ENCODE peak calls at places on chromosomes 5 and 9, in six cellular contexts. V, B, R, U, N and E are unnamed samples.

GRCh38 chr5:64214152-64214551 is 48.5 kb downstream of the RNF180 start:
- DNase-seq in V (no peak), B (no peak), R (no peak), U (no peak), N (no peak), E (no peak)

GRCh38 chr5:180977852-180978251 is 10.8 kb upstream of the BTNL3 start:
- DNase-seq in V (no peak), B (no peak), R (no peak), U (no peak), N (no peak), E (no peak)

GRCh38 chr5:158819840-158820620 is 279.7 kb downstream of the EBF1 start:
- DNase-seq in V (peak; percentile 1), B (no peak), R (peak; percentile 34), U (peak; percentile 75), N (no peak), E (no peak)

GRCh38 chr5:124040799-124041198 is 528.8 kb downstream of the CSNK1G3 start:
- DNase-seq in V (no peak), B (no peak), R (no peak), U (no peak), N (no peak), E (no peak)

GRCh38 chr5:7214906-7215416 is 181.0 kb upstream of the ADCY2 start:
- DNase-seq in V (no peak), B (no peak), R (no peak), U (no peak), N (no peak), E (no peak)

GRCh38 chr5:151126199-151126645 is 31.4 kb downstream of the ANXA6 start:
- DNase-seq in V (peak; percentile 9), B (peak; percentile 76), R (peak; percentile 75), U (peak; percentile 90), N (peak; percentile 55), E (peak; percentile 62)

GRCh38 chr5:34709861-34710673 is 53.9 kb downstream of the RAI14 start:
- DNase-seq in V (no peak), B (no peak), R (peak; percentile 92), U (no peak), N (no peak), E (no peak)

GRCh38 chr5:103513696-103514095 is 48.9 kb downstream of the NUDT12 start:
- DNase-seq in V (no peak), B (no peak), R (no peak), U (no peak), N (no peak), E (no peak)

GRCh38 chr5:38426493-38426892 is 130.0 kb downstream of the LIFR start:
- DNase-seq in V (no peak), B (no peak), R (no peak), U (no peak), N (no peak), E (no peak)

GRCh38 chr5:153267506-153267905 is 223.0 kb upstream of the GRIA1 start:
- DNase-seq in V (no peak), B (no peak), R (no peak), U (no peak), N (no peak), E (no peak)

GRCh38 chr9:134178781-134179551 is 14.6 kb upstream of the RNU6ATAC start:
- DNase-seq in V (no peak), B (no peak), R (no peak), U (no peak), N (no peak), E (no peak)

GRCh38 chr9:23717505-23717904 is 108.5 kb downstream of the ELAVL2 start:
- DNase-seq in V (no peak), B (no peak), R (no peak), U (no peak), N (no peak), E (no peak)

GRCh38 chr9:29211681-29212589 is 1638.7 kb upstream of the C9orf72 start:
- DNase-seq in V (no peak), B (no peak), R (peak; percentile 52), U (peak; percentile 39), N (no peak), E (no peak)

GRCh38 chr9:110443146-110443877 is 105.6 kb upstream of the TXNDC8 start:
- DNase-seq in V (no peak), B (no peak), R (peak; percentile 68), U (no peak), N (no peak), E (no peak)

GRCh38 chr5:11407553-11408145 is 496.6 kb downstream of the CTNND2 start:
- DNase-seq in V (no peak), B (no peak), R (no peak), U (no peak), N (no peak), E (no peak)